ENCODE peak calls at places on chromosomes 3 and 15, in four cellular contexts. One of them, this sample, is unnamed.

GRCh38 chr3:41033956-41034519 is 165.3 kb upstream of the CTNNB1 start:
- DNase-seq in activated CD4-positive, alpha-beta T cell treated with anti-CD3 and anti-CD28 coated beads, Interleukin-2, amount 50 U/mL, for 48 hours: no peak
- DNase-seq in Peyer's patch: no peak
- DNase-seq in LoVo: no peak
- DNase-seq in this sample: no peak

GRCh38 chr3:53795176-53795575 is 51.0 kb downstream of the CHDH start:
- DNase-seq in activated CD4-positive, alpha-beta T cell treated with anti-CD3 and anti-CD28 coated beads, Interleukin-2, amount 50 U/mL, for 48 hours: no peak
- DNase-seq in Peyer's patch: no peak
- DNase-seq in LoVo: peak; percentile 1
- DNase-seq in this sample: no peak

GRCh38 chr3:64178419-64178818 is 46.8 kb downstream of the PRICKLE2 start:
- DNase-seq in activated CD4-positive, alpha-beta T cell treated with anti-CD3 and anti-CD28 coated beads, Interleukin-2, amount 50 U/mL, for 48 hours: no peak
- DNase-seq in Peyer's patch: no peak
- DNase-seq in LoVo: no peak
- DNase-seq in this sample: peak; percentile 47

GRCh38 chr15:100920516-100921135 is 1.5 kb downstream of the LRRK1 start:
- DNase-seq in activated CD4-positive, alpha-beta T cell treated with anti-CD3 and anti-CD28 coated beads, Interleukin-2, amount 50 U/mL, for 48 hours: no peak
- DNase-seq in Peyer's patch: no peak
- DNase-seq in LoVo: no peak
- DNase-seq in this sample: no peak

GRCh38 chr15:44458429-44458828 is 31.0 kb downstream of the CTDSPL2 start:
- DNase-seq in activated CD4-positive, alpha-beta T cell treated with anti-CD3 and anti-CD28 coated beads, Interleukin-2, amount 50 U/mL, for 48 hours: no peak
- DNase-seq in Peyer's patch: no peak
- DNase-seq in LoVo: no peak
- DNase-seq in this sample: no peak

GRCh38 chr3:98171066-98171465 is 4.6 kb downstream of the OR5H15 start:
- DNase-seq in activated CD4-positive, alpha-beta T cell treated with anti-CD3 and anti-CD28 coated beads, Interleukin-2, amount 50 U/mL, for 48 hours: no peak
- DNase-seq in Peyer's patch: no peak
- DNase-seq in LoVo: no peak
- DNase-seq in this sample: no peak

GRCh38 chr3:143795849-143796248 is 52.4 kb downstream of the SLC9A9 start:
- DNase-seq in activated CD4-positive, alpha-beta T cell treated with anti-CD3 and anti-CD28 coated beads, Interleukin-2, amount 50 U/mL, for 48 hours: no peak
- DNase-seq in Peyer's patch: no peak
- DNase-seq in LoVo: no peak
- DNase-seq in this sample: no peak

GRCh38 chr3:14793126-14793857 is 25.5 kb upstream of the FGD5 start:
- DNase-seq in activated CD4-positive, alpha-beta T cell treated with anti-CD3 and anti-CD28 coated beads, Interleukin-2, amount 50 U/mL, for 48 hours: no peak
- DNase-seq in Peyer's patch: no peak
- DNase-seq in LoVo: no peak
- DNase-seq in this sample: no peak

GRCh38 chr3:185175370-185175987 is 22.6 kb upstream of the C3orf70 start:
- DNase-seq in activated CD4-positive, alpha-beta T cell treated with anti-CD3 and anti-CD28 coated beads, Interleukin-2, amount 50 U/mL, for 48 hours: no peak
- DNase-seq in Peyer's patch: peak; percentile 87
- DNase-seq in LoVo: peak; percentile 10
- DNase-seq in this sample: no peak

GRCh38 chr3:73552700-73553099 is 72.0 kb downstream of the PDZRN3 start:
- DNase-seq in activated CD4-positive, alpha-beta T cell treated with anti-CD3 and anti-CD28 coated beads, Interleukin-2, amount 50 U/mL, for 48 hours: no peak
- DNase-seq in Peyer's patch: no peak
- DNase-seq in LoVo: no peak
- DNase-seq in this sample: no peak

GRCh38 chr15:58081446-58081845 is 15.9 kb upstream of the ALDH1A2 start:
- DNase-seq in activated CD4-positive, alpha-beta T cell treated with anti-CD3 and anti-CD28 coated beads, Interleukin-2, amount 50 U/mL, for 48 hours: no peak
- DNase-seq in Peyer's patch: no peak
- DNase-seq in LoVo: no peak
- DNase-seq in this sample: no peak

GRCh38 chr3:162487138-162487537 is 990.5 kb downstream of the OTOL1 start:
- DNase-seq in activated CD4-positive, alpha-beta T cell treated with anti-CD3 and anti-CD28 coated beads, Interleukin-2, amount 50 U/mL, for 48 hours: no peak
- DNase-seq in Peyer's patch: no peak
- DNase-seq in LoVo: no peak
- DNase-seq in this sample: no peak

GRCh38 chr3:170259853-170260386 is 37.7 kb downstream of the PRKCI start:
- DNase-seq in activated CD4-positive, alpha-beta T cell treated with anti-CD3 and anti-CD28 coated beads, Interleukin-2, amount 50 U/mL, for 48 hours: no peak
- DNase-seq in Peyer's patch: no peak
- DNase-seq in LoVo: no peak
- DNase-seq in this sample: no peak

GRCh38 chr3:152960684-152961083 is 125.8 kb downstream of the P2RY1 start:
- DNase-seq in activated CD4-positive, alpha-beta T cell treated with anti-CD3 and anti-CD28 coated beads, Interleukin-2, amount 50 U/mL, for 48 hours: no peak
- DNase-seq in Peyer's patch: no peak
- DNase-seq in LoVo: peak; percentile 34
- DNase-seq in this sample: peak; percentile 10

GRCh38 chr3:140599009-140599408 is 78.9 kb upstream of the TRIM42 start:
- DNase-seq in activated CD4-positive, alpha-beta T cell treated with anti-CD3 and anti-CD28 coated beads, Interleukin-2, amount 50 U/mL, for 48 hours: no peak
- DNase-seq in Peyer's patch: no peak
- DNase-seq in LoVo: no peak
- DNase-seq in this sample: no peak

GRCh38 chr3:43893721-43894120 is 203.0 kb downstream of the ABHD5 start:
- DNase-seq in activated CD4-positive, alpha-beta T cell treated with anti-CD3 and anti-CD28 coated beads, Interleukin-2, amount 50 U/mL, for 48 hours: peak; percentile 13
- DNase-seq in Peyer's patch: no peak
- DNase-seq in LoVo: no peak
- DNase-seq in this sample: peak; percentile 42